ENCODE peak calls at places on chromosomes 13 and 19, in five cellular contexts. F is NCI-H774; D is activated naive CD4-positive, alpha-beta T cell treated with anti-CD3 and anti-CD28 coated beads for 36 hours; Q is A172; W is activated CD4-positive, alpha-beta memory T cell treated with anti-CD3 and anti-CD28 coated beads, Interleukin-2, amount 10 ng/mL, durations not matched to agents 7 days and 5 days. H is an unnamed sample.

GRCh38 chr13:90591927-90592268 is 755.6 kb upstream of the MIR17HG start:
- DNase-seq in W (no peak), F (no peak), D (no peak), Q (no peak), H (no peak)

GRCh38 chr19:50320051-50320450 is 9.1 kb downstream of the KCNC3 start:
- DNase-seq in D (no peak), Q (no peak), W (no peak), F (no peak), H (no peak)

GRCh38 chr19:50565984-50566903 is 2.0 kb downstream of the LRRC4B start:
- DNase-seq in W (no peak), D (peak; percentile 81), F (no peak), Q (no peak), H (no peak)

GRCh38 chr19:34985249-34986022 is 14.7 kb upstream of the GRAMD1A start:
- DNase-seq in F (no peak), Q (no peak), D (peak; percentile 61), W (peak; percentile 31), H (no peak)

GRCh38 chr13:48222358-48223015 is 10.5 kb upstream of the ITM2B start:
- DNase-seq in W (no peak), F (no peak), Q (no peak), D (no peak), H (peak; percentile 25)

GRCh38 chr19:56671613-56671994 is at the start of gene ZNF835:
- DNase-seq in W (peak; percentile 65), Q (no peak), F (peak; percentile 89), D (peak; percentile 85), H (no peak)

GRCh38 chr13:63297162-63297561 is 1881.5 kb upstream of the PCDH20 start:
- DNase-seq in F (no peak), D (no peak), Q (no peak), W (no peak), H (no peak)

GRCh38 chr19:39995794-39996193 is 1.1 kb upstream of the ZNF546 start:
- DNase-seq in Q (no peak), W (no peak), D (no peak), F (no peak), H (no peak)

GRCh38 chr19:4866595-4867424 is 657 bp downstream of the PLIN3 start:
- DNase-seq in D (peak; percentile 41), F (no peak), W (peak; percentile 49), Q (no peak), H (peak; percentile 38)

GRCh38 chr19:21571316-21571715 is 65.9 kb downstream of the ZNF429 start:
- DNase-seq in F (no peak), D (no peak), W (no peak), Q (no peak), H (no peak)

GRCh38 chr19:49017666-49018351 is 918 bp upstream of the LHB start:
- DNase-seq in Q (no peak), W (peak; percentile 72), F (no peak), D (peak; percentile 64), H (peak; percentile 20)

GRCh38 chr19:44552324-44552723 is 22.8 kb upstream of the CEACAM20 start:
- DNase-seq in F (no peak), Q (peak; percentile 33), D (peak; percentile 73), W (peak; percentile 31), H (peak; percentile 59)

GRCh38 chr13:70613295-70613694 is 505.0 kb upstream of the KLHL1 start:
- DNase-seq in Q (no peak), W (no peak), D (no peak), F (no peak), H (no peak)

GRCh38 chr19:46372901-46373572 is 26.1 kb downstream of the PPP5C start:
- DNase-seq in Q (peak; percentile 6), W (no peak), F (peak; percentile 15), D (no peak), H (peak; percentile 49)